ENCODE peak calls at places on chromosomes 7 and 10, in six cellular contexts. D is stimulated activated CD4-positive, alpha-beta T cell treated with anti-CD3 and anti-CD28 coated beads, TNF-alpha, amount 100 ng/mL, for 24 hours; Q is psoas muscle; N is cardiac septum; I is NCI-H460; P is GM12891. B is an unnamed sample.

GRCh38 chr7:29915481-29916215 is 74.0 kb downstream of the SCRN1 start:
- DNase-seq in Q (no peak), I (no peak), P (no peak), D (no peak), N (no peak), B (no peak)

GRCh38 chr10:23053036-23053435 is 42.3 kb upstream of the MSRB2 start:
- DNase-seq in P (no peak), Q (no peak), I (no peak), N (no peak), D (no peak), B (no peak)

GRCh38 chr10:124646483-124647352 is 97.5 kb downstream of the FAM53B start:
- DNase-seq in Q (peak), D (no peak), N (peak), P (no peak), I (no peak), B (no peak)

GRCh38 chr7:105691692-105692564 is 110.6 kb upstream of the EFCAB10 start:
- DNase-seq in Q (peak), P (no peak), N (no peak), I (peak), D (no peak), B (no peak)

GRCh38 chr7:128099204-128099671 is 68.0 kb upstream of the LRRC4 start:
- DNase-seq in N (no peak), I (no peak), P (no peak), D (no peak), Q (no peak), B (no peak)

GRCh38 chr7:128841961-128842673 is 11.9 kb downstream of the FLNC start:
- DNase-seq in Q (peak), N (peak), P (peak), D (peak), I (peak), B (no peak)

GRCh38 chr7:34263168-34263567 is 357.8 kb downstream of the BMPER start:
- DNase-seq in Q (no peak), I (no peak), D (no peak), N (no peak), P (no peak), B (no peak)

GRCh38 chr7:116728413-116728812 is 56.4 kb downstream of the MET start:
- DNase-seq in Q (no peak), P (no peak), I (no peak), D (no peak), N (no peak), B (no peak)

GRCh38 chr10:124648738-124649137 is 95.4 kb downstream of the FAM53B start:
- DNase-seq in N (peak), D (peak), Q (peak), I (no peak), P (no peak), B (no peak)

GRCh38 chr7:116212859-116213258 is 2.5 kb downstream of the TES start:
- DNase-seq in I (no peak), Q (no peak), N (no peak), P (no peak), D (no peak), B (no peak)

GRCh38 chr7:129315916-129316315 is 91.1 kb downstream of the AHCYL2 start:
- DNase-seq in P (no peak), N (no peak), Q (peak), D (no peak), I (no peak), B (no peak)

GRCh38 chr10:68135922-68136718 is 26.8 kb downstream of the MYPN start:
- DNase-seq in D (no peak), N (no peak), P (no peak), Q (no peak), I (peak), B (no peak)

GRCh38 chr7:22894585-22894984 is 71.9 kb upstream of the TOMM7 start:
- DNase-seq in I (no peak), P (no peak), Q (no peak), N (no peak), D (no peak), B (no peak)

GRCh38 chr10:108375691-108376090 is 1211.2 kb upstream of the SORCS1 start:
- DNase-seq in D (no peak), P (no peak), Q (no peak), I (no peak), N (no peak), B (no peak)

GRCh38 chr10:22017283-22018020 is 13.9 kb upstream of the DNAJC1 start:
- DNase-seq in N (no peak), Q (no peak), P (no peak), I (no peak), D (no peak), B (no peak)

GRCh38 chr7:40546616-40547501 is 412.1 kb downstream of the SUGCT start:
- DNase-seq in I (no peak), Q (no peak), N (no peak), D (no peak), P (no peak), B (no peak)

GRCh38 chr7:126791306-126791705 is 461.4 kb downstream of the GRM8 start:
- DNase-seq in I (no peak), Q (no peak), P (no peak), D (no peak), N (no peak), B (no peak)

GRCh38 chr7:106039486-106040060 is 72.5 kb downstream of the SYPL1 start:
- DNase-seq in I (no peak), Q (no peak), D (no peak), P (no peak), N (no peak), B (no peak)

GRCh38 chr7:155283565-155284194 is 14.0 kb upstream of the INSIG1 start:
- DNase-seq in N (no peak), Q (no peak), P (no peak), D (no peak), I (no peak), B (no peak)

GRCh38 chr7:92088266-92088665 is 46.0 kb downstream of the CYP51A1 start:
- DNase-seq in I (no peak), D (no peak), N (no peak), P (no peak), Q (no peak), B (no peak)

GRCh38 chr7:18521945-18522566 is 26.5 kb downstream of the HDAC9 start:
- DNase-seq in D (no peak), P (no peak), Q (no peak), N (no peak), I (no peak), B (no peak)

GRCh38 chr7:28599411-28599810 is 187.1 kb downstream of the CREB5 start:
- DNase-seq in P (no peak), N (no peak), Q (no peak), I (no peak), D (no peak), B (no peak)

GRCh38 chr7:43119371-43120069 is 7.1 kb downstream of the HECW1 start:
- DNase-seq in I (peak), N (no peak), Q (no peak), P (no peak), D (no peak), B (no peak)

GRCh38 chr7:130840599-130840998 is 106.6 kb upstream of the KLF14 start:
- DNase-seq in I (no peak), D (no peak), Q (no peak), P (no peak), N (no peak), B (no peak)

GRCh38 chr7:151990567-151990966 is 34.3 kb downstream of the GALNTL5 start:
- DNase-seq in N (no peak), P (no peak), Q (no peak), D (no peak), I (no peak), B (no peak)

B was measured in GM12864.